ENCODE peak calls at places on chromosome 6, in eight cellular contexts. G is cardiac muscle cell, W is H1, N is IMR-90, E is colonic mucosa, D is HCT116, C is astrocyte, K is GM23248. V is an unnamed sample. For H3K4me1 and H3K27me3, the result is how much of the 10 kb centered on the place peaks cover.

GRCh38 chr6:1787894-1788293 is 178.2 kb downstream of the FOXC1 start:
- DNase-seq in K (peak), C (peak), N (peak), G (no peak), D (no peak), W (no peak), E (no peak), V (no peak)

GRCh38 chr6:4687989-4688947 is 87.9 kb upstream of the CDYL start:
- DNase-seq in K (peak), C (peak), D (peak), W (no peak), N (peak), E (no peak), G (no peak), V (peak)

GRCh38 chr6:31125586-31126363 is 5.5 kb upstream of the CDSN start:
- DNase-seq in G (no peak), E (no peak), N (peak), C (peak), K (peak), W (no peak), D (no peak), V (peak)

GRCh38 chr6:68054776-68055175 is 580.3 kb upstream of the ADGRB3 start:
- DNase-seq in C (peak), W (no peak), D (no peak), N (no peak), K (no peak), E (no peak), G (no peak), V (no peak)

GRCh38 chr6:84033523-84034451 is at the start of gene MRAP2:
- DNase-seq in D (no peak), C (peak), E (peak), G (peak), N (no peak), K (peak), W (peak), V (no peak)

GRCh38 chr6:33534702-33535101 is 45.4 kb downstream of the BAK1 start:
- DNase-seq in C (no peak), D (no peak), W (no peak), K (no peak), G (no peak), E (no peak), N (no peak), V (no peak)

GRCh38 chr6:118660218-118660569 is 8.8 kb upstream of the CEP85L start:
- DNase-seq in G (peak), N (no peak), D (no peak), K (peak), C (no peak), E (no peak), W (no peak), V (no peak)

GRCh38 chr6:89255417-89255816 is 38.3 kb upstream of the GABRR1 start:
- DNase-seq in W (no peak), K (no peak), E (no peak), G (no peak), N (no peak), C (no peak), D (no peak), V (no peak)

GRCh38 chr6:54074591-54075195 is 36.5 kb upstream of the MLIP start:
- DNase-seq in G (no peak), C (no peak), W (no peak), D (no peak), E (no peak), N (no peak), K (no peak), V (no peak)

GRCh38 chr6:36803482-36803881 is 35.8 kb downstream of the CPNE5 start:
- DNase-seq in D (no peak), C (no peak), G (no peak), E (no peak), W (no peak), N (no peak), K (no peak), V (no peak)

GRCh38 chr6:4632411-4632810 is 143.8 kb upstream of the CDYL start:
- DNase-seq in C (no peak), G (no peak), W (no peak), N (peak), D (no peak), K (no peak), E (no peak), V (no peak)

GRCh38 chr6:53239526-53239925 is 90.9 kb upstream of the GCM1 start:
- DNase-seq in E (no peak), G (no peak), W (no peak), C (no peak), N (no peak), K (no peak), D (no peak), V (peak)

GRCh38 chr6:143629104-143630080 is 48.4 kb upstream of the PHACTR2 start:
- DNase-seq in G (no peak), K (peak), N (peak), C (peak), W (no peak), D (no peak), E (no peak), V (no peak)

GRCh38 chr6:170043881-170044790 is 246.7 kb downstream of the DLL1 start:
- DNase-seq in N (no peak), G (no peak), D (no peak), E (no peak), W (no peak), C (no peak), K (no peak), V (no peak)

GRCh38 chr6:52020961-52021570 is 66.3 kb downstream of the PKHD1 start:
- DNase-seq in N (peak), E (no peak), G (peak), K (peak), D (peak), W (no peak), C (no peak), V (peak)

GRCh38 chr6:53815381-53816119 is 20.7 kb downstream of the LRRC1 start:
- DNase-seq in K (no peak), W (no peak), D (no peak), C (no peak), G (no peak), N (no peak), E (no peak), V (peak)

GRCh38 chr6:4776967-4777925 is 1.0 kb downstream of the CDYL start:
- DNase-seq in D (no peak), E (peak), C (peak), G (peak), K (peak), N (peak), W (no peak), V (peak)

GRCh38 chr6:30914854-30915590 is 984 bp downstream of the VARS2 start:
- DNase-seq in G (peak), C (no peak), W (no peak), E (peak), K (peak), D (no peak), N (no peak), V (no peak)

GRCh38 chr6:165755583-165755982 is 92.5 kb upstream of the PDE10A start:
- DNase-seq in D (no peak), C (no peak), E (no peak), K (no peak), G (no peak), W (no peak), N (no peak), V (no peak)

GRCh38 chr6:144219056-144219685 is 66.0 kb upstream of the UTRN start:
- DNase-seq in N (peak), C (peak), E (no peak), K (peak), W (no peak), D (peak), G (peak), V (peak)

GRCh38 chr6:113640046-113640445 is 217.1 kb upstream of the MARCKS start:
- DNase-seq in D (no peak), C (no peak), G (no peak), W (no peak), E (peak), K (no peak), N (no peak), V (no peak)

GRCh38 chr6:106080106-106081095 is 5.7 kb upstream of the PRDM1 start:
- DNase-seq in C (no peak), N (no peak), G (no peak), D (no peak), W (no peak), E (no peak), K (no peak), V (no peak)

GRCh38 chr6:39228992-39229767 is at the start of gene KCNK5:
- DNase-seq in W (peak), N (peak), C (peak), E (peak), D (peak), G (peak), K (peak), V (peak)

GRCh38 chr6:97876711-97877110 is 593.7 kb upstream of the MMS22L start:
- DNase-seq in C (no peak), N (no peak), W (no peak), D (no peak), G (no peak), K (no peak), E (no peak), V (no peak)

GRCh38 chr6:113994934-113995342 is 24.0 kb upstream of the HDAC2 start:
- DNase-seq in E (peak), G (peak), D (peak), W (peak), C (peak), N (peak), K (peak), V (peak)

GRCh38 chr6:93163146-93163545 is 256.2 kb downstream of the EPHA7 start:
- DNase-seq in E (no peak), W (no peak), C (no peak), N (no peak), G (no peak), D (no peak), K (no peak), V (no peak)

GRCh38 chr6:93165850-93166249 is 253.5 kb downstream of the EPHA7 start:
- DNase-seq in D (no peak), G (no peak), E (no peak), N (no peak), W (no peak), K (no peak), C (no peak), V (no peak)

DNA sequence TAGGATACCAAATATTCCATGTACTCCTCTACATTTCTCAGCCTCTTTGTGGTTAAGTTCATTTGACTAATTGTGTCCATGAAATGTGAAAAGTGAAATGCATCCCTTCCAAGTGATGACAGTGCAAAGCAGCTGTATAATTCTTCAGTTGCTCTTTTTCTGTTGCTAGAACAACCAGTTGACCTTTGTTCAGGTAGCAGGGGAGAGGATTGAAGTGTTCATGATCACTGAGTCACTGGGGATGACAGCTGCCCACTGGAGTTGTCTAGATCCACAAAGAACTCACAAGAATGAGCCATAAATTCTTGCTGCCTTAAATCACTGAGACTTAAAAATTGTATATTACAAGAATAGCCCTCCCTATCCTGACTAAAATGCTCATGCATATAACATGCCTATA is 254.6 kb downstream of the EPHA7 start:
- DNase-seq in K (no peak), G (no peak), N (no peak), C (peak), E (no peak), W (no peak), D (no peak), V (peak)
- H3K4me1 ChIP-seq in K (under half), G (under half), N (under half), C (under half), E (under half), W (under half), D (under half), V (under half)

GRCh38 chr6:32461493-32461892 is 21.8 kb downstream of the HLA-DRA start:
- DNase-seq in K (no peak), N (no peak), D (no peak), C (no peak), G (no peak), W (no peak), E (no peak), V (no peak)
- H3K27me3 ChIP-seq in K (under half), N (under half), D (under half), C (under half), G (under half), W (under half), E (under half), V (half or more)

DNA sequence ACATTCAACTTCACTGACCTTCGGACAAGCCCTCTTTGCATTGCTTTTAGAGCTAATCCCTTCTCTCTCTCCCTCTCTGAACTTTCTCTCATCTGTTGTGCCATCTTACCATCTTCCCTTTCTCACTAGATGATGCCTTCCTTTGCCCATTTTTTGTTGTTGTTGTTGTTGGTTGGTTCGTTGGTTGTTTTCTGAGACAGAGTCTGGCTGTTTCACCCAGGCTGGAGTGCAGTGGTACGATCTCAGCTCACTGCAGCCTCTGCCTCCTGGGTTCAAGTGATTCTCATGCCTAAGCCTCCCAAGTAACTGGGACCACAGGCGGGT is 18.8 kb downstream of the MAP3K5 start:
- DNase-seq in N (no peak), G (no peak), C (no peak), E (no peak), W (no peak), K (no peak), D (no peak), V (no peak)
- H3K4me1 ChIP-seq in N (under half), G (under half), C (under half), E (under half), W (under half), K (under half), D (under half), V (under half)

GRCh38 chr6:50849781-50850180 is 31.1 kb downstream of the TFAP2B start:
- DNase-seq in D (no peak), W (no peak), N (no peak), K (no peak), E (no peak), G (no peak), C (no peak), V (no peak)

GRCh38 chr6:50846109-50846859 is 27.6 kb downstream of the TFAP2B start:
- DNase-seq in K (no peak), G (no peak), E (no peak), N (no peak), C (no peak), D (no peak), W (peak), V (no peak)

GRCh38 chr6:50849016-50849748 is 30.5 kb downstream of the TFAP2B start:
- DNase-seq in E (no peak), K (no peak), C (no peak), N (no peak), W (peak), D (no peak), G (no peak), V (no peak)

GRCh38 chr6:50846860-50847171 is 28.1 kb downstream of the TFAP2B start:
- DNase-seq in D (no peak), N (no peak), K (no peak), G (no peak), C (no peak), E (no peak), W (no peak), V (peak)

DNA sequence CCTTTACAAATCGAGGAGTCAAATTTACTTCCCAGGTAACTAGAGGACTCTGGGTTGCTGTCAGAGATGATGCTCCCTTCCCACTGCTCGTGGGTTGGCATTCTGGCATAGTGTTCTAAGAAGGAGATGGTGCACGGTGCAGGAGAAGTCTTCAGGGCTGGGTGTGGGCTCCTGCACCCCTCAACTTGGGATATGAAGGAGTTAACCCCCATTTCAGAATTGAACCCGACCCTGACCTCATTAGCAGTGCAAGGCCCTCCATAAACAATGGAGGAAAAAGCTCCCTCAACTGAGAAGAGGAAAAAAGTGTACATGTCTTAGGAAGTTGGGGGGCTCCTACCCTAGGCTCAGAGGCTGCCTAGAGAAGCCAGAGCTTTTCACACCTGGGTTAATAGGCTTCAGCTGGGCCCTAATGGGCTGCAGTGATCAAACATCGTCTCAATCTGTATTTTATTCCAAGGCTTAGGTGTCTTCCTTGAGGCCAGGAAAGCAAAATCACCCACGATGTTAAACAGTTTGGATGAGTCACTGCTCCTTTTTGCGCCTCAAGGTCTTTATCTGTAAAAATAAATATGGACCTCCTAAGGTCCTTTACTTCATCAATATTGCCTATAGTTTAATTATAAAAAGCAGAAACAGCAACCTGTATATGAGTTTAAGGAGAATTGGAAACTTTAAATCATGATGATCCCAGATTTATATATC is 29.4 kb downstream of the TFAP2B start:
- DNase-seq in D (no peak), N (no peak), G (no peak), E (no peak), W (no peak), K (no peak), C (no peak), V (peak)
- H3K27me3 ChIP-seq in D (under half), N (under half), G (half or more), E (half or more), W (half or more), K (half or more), C (under half), V (half or more)

GRCh38 chr6:34757687-34758274 is 476 bp downstream of the SNRPC start:
- DNase-seq in K (peak), W (no peak), E (no peak), D (no peak), G (no peak), N (no peak), C (no peak), V (no peak)
- H3K4me1 ChIP-seq in K (under half), W (under half), E (under half), D (under half), G (under half), N (under half), C (under half), V (under half)